ENCODE peak calls at places on chromosomes 16 and 17, in eight cellular contexts. One of them, this sample, is unnamed.

GRCh38 chr16:66135376-66135775 is 231.1 kb upstream of the CDH5 start:
- DNase-seq in activated CD4-positive, alpha-beta T cell treated with anti-CD3 and anti-CD28 coated beads, Interleukin-2, amount 50 U/mL, for 4 hours: no peak
- DNase-seq in left ventricle myocardium superior: peak
- DNase-seq in iPS DF 6.9: no peak
- DNase-seq in left lobe of liver: no peak
- DNase-seq in H9: no peak
- DNase-seq in stimulated activated CD4-positive, alpha-beta T cell treated with anti-CD3 and anti-CD28 coated beads, TNF-alpha, amount 100 ng/mL, for 1 hour: no peak
- DNase-seq in GM23248: no peak
- DNase-seq in this sample: no peak

GRCh38 chr16:49519741-49520140 is 146.1 kb downstream of the C16orf78 start:
- DNase-seq in H9: no peak
- DNase-seq in left ventricle myocardium superior: no peak
- DNase-seq in GM23248: no peak
- DNase-seq in stimulated activated CD4-positive, alpha-beta T cell treated with anti-CD3 and anti-CD28 coated beads, TNF-alpha, amount 100 ng/mL, for 1 hour: no peak
- DNase-seq in activated CD4-positive, alpha-beta T cell treated with anti-CD3 and anti-CD28 coated beads, Interleukin-2, amount 50 U/mL, for 4 hours: no peak
- DNase-seq in iPS DF 6.9: no peak
- DNase-seq in left lobe of liver: no peak
- DNase-seq in this sample: no peak

GRCh38 chr16:63361032-63361624 is 1324.9 kb upstream of the CDH8 start:
- DNase-seq in activated CD4-positive, alpha-beta T cell treated with anti-CD3 and anti-CD28 coated beads, Interleukin-2, amount 50 U/mL, for 4 hours: no peak
- DNase-seq in left ventricle myocardium superior: no peak
- DNase-seq in left lobe of liver: no peak
- DNase-seq in GM23248: peak
- DNase-seq in stimulated activated CD4-positive, alpha-beta T cell treated with anti-CD3 and anti-CD28 coated beads, TNF-alpha, amount 100 ng/mL, for 1 hour: no peak
- DNase-seq in iPS DF 6.9: peak
- DNase-seq in H9: no peak
- DNase-seq in this sample: no peak

GRCh38 chr16:88456356-88457292 is 3.5 kb downstream of the ZFPM1 start:
- DNase-seq in left lobe of liver: no peak
- DNase-seq in GM23248: no peak
- DNase-seq in stimulated activated CD4-positive, alpha-beta T cell treated with anti-CD3 and anti-CD28 coated beads, TNF-alpha, amount 100 ng/mL, for 1 hour: no peak
- DNase-seq in iPS DF 6.9: no peak
- DNase-seq in H9: no peak
- DNase-seq in activated CD4-positive, alpha-beta T cell treated with anti-CD3 and anti-CD28 coated beads, Interleukin-2, amount 50 U/mL, for 4 hours: peak
- DNase-seq in left ventricle myocardium superior: no peak
- DNase-seq in this sample: no peak

GRCh38 chr17:22310717-22311686 is 618.7 kb downstream of the KCNJ18 start:
- DNase-seq in left lobe of liver: no peak
- DNase-seq in iPS DF 6.9: peak
- DNase-seq in activated CD4-positive, alpha-beta T cell treated with anti-CD3 and anti-CD28 coated beads, Interleukin-2, amount 50 U/mL, for 4 hours: no peak
- DNase-seq in GM23248: no peak
- DNase-seq in left ventricle myocardium superior: peak
- DNase-seq in stimulated activated CD4-positive, alpha-beta T cell treated with anti-CD3 and anti-CD28 coated beads, TNF-alpha, amount 100 ng/mL, for 1 hour: no peak
- DNase-seq in H9: no peak
- DNase-seq in this sample: no peak

GRCh38 chr16:89918453-89919347 is at the start of gene MC1R:
- DNase-seq in GM23248: peak
- DNase-seq in iPS DF 6.9: no peak
- DNase-seq in left ventricle myocardium superior: no peak
- DNase-seq in stimulated activated CD4-positive, alpha-beta T cell treated with anti-CD3 and anti-CD28 coated beads, TNF-alpha, amount 100 ng/mL, for 1 hour: no peak
- DNase-seq in left lobe of liver: no peak
- DNase-seq in H9: peak
- DNase-seq in activated CD4-positive, alpha-beta T cell treated with anti-CD3 and anti-CD28 coated beads, Interleukin-2, amount 50 U/mL, for 4 hours: no peak
- DNase-seq in this sample: no peak

GRCh38 chr17:45277216-45277849 is 15.4 kb upstream of the SPATA32 start:
- DNase-seq in activated CD4-positive, alpha-beta T cell treated with anti-CD3 and anti-CD28 coated beads, Interleukin-2, amount 50 U/mL, for 4 hours: peak
- DNase-seq in left lobe of liver: peak
- DNase-seq in H9: peak
- DNase-seq in left ventricle myocardium superior: peak
- DNase-seq in GM23248: peak
- DNase-seq in iPS DF 6.9: peak
- DNase-seq in stimulated activated CD4-positive, alpha-beta T cell treated with anti-CD3 and anti-CD28 coated beads, TNF-alpha, amount 100 ng/mL, for 1 hour: peak
- DNase-seq in this sample: peak

GRCh38 chr16:68468849-68469248 is 20.5 kb upstream of the SMPD3 start:
- DNase-seq in H9: no peak
- DNase-seq in activated CD4-positive, alpha-beta T cell treated with anti-CD3 and anti-CD28 coated beads, Interleukin-2, amount 50 U/mL, for 4 hours: no peak
- DNase-seq in iPS DF 6.9: no peak
- DNase-seq in stimulated activated CD4-positive, alpha-beta T cell treated with anti-CD3 and anti-CD28 coated beads, TNF-alpha, amount 100 ng/mL, for 1 hour: no peak
- DNase-seq in left lobe of liver: no peak
- DNase-seq in left ventricle myocardium superior: no peak
- DNase-seq in GM23248: no peak
- DNase-seq in this sample: no peak

GRCh38 chr16:55373489-55373832 is 49.5 kb downstream of the IRX6 start:
- DNase-seq in stimulated activated CD4-positive, alpha-beta T cell treated with anti-CD3 and anti-CD28 coated beads, TNF-alpha, amount 100 ng/mL, for 1 hour: no peak
- DNase-seq in left ventricle myocardium superior: no peak
- DNase-seq in iPS DF 6.9: no peak
- DNase-seq in H9: no peak
- DNase-seq in left lobe of liver: no peak
- DNase-seq in activated CD4-positive, alpha-beta T cell treated with anti-CD3 and anti-CD28 coated beads, Interleukin-2, amount 50 U/mL, for 4 hours: no peak
- DNase-seq in GM23248: no peak
- DNase-seq in this sample: no peak

GRCh38 chr17:75367312-75367711 is 38.2 kb downstream of the GRB2 start:
- DNase-seq in left ventricle myocardium superior: no peak
- DNase-seq in GM23248: peak
- DNase-seq in activated CD4-positive, alpha-beta T cell treated with anti-CD3 and anti-CD28 coated beads, Interleukin-2, amount 50 U/mL, for 4 hours: no peak
- DNase-seq in H9: no peak
- DNase-seq in iPS DF 6.9: no peak
- DNase-seq in left lobe of liver: no peak
- DNase-seq in stimulated activated CD4-positive, alpha-beta T cell treated with anti-CD3 and anti-CD28 coated beads, TNF-alpha, amount 100 ng/mL, for 1 hour: no peak
- DNase-seq in this sample: no peak

GRCh38 chr17:74332763-74333220 is 6.8 kb downstream of the KIF19 start:
- DNase-seq in stimulated activated CD4-positive, alpha-beta T cell treated with anti-CD3 and anti-CD28 coated beads, TNF-alpha, amount 100 ng/mL, for 1 hour: no peak
- DNase-seq in left lobe of liver: no peak
- DNase-seq in activated CD4-positive, alpha-beta T cell treated with anti-CD3 and anti-CD28 coated beads, Interleukin-2, amount 50 U/mL, for 4 hours: no peak
- DNase-seq in iPS DF 6.9: no peak
- DNase-seq in left ventricle myocardium superior: no peak
- DNase-seq in H9: no peak
- DNase-seq in GM23248: no peak
- DNase-seq in this sample: no peak

GRCh38 chr17:46968224-46968834 is 10.7 kb downstream of the RPRML start:
- DNase-seq in H9: no peak
- DNase-seq in iPS DF 6.9: no peak
- DNase-seq in activated CD4-positive, alpha-beta T cell treated with anti-CD3 and anti-CD28 coated beads, Interleukin-2, amount 50 U/mL, for 4 hours: no peak
- DNase-seq in left ventricle myocardium superior: no peak
- DNase-seq in left lobe of liver: no peak
- DNase-seq in GM23248: peak
- DNase-seq in stimulated activated CD4-positive, alpha-beta T cell treated with anti-CD3 and anti-CD28 coated beads, TNF-alpha, amount 100 ng/mL, for 1 hour: no peak
- DNase-seq in this sample: no peak

GRCh38 chr17:3557768-3558583 is at the start of gene TRPV3:
- DNase-seq in iPS DF 6.9: no peak
- DNase-seq in GM23248: peak
- DNase-seq in H9: peak
- DNase-seq in left ventricle myocardium superior: no peak
- DNase-seq in activated CD4-positive, alpha-beta T cell treated with anti-CD3 and anti-CD28 coated beads, Interleukin-2, amount 50 U/mL, for 4 hours: peak
- DNase-seq in stimulated activated CD4-positive, alpha-beta T cell treated with anti-CD3 and anti-CD28 coated beads, TNF-alpha, amount 100 ng/mL, for 1 hour: peak
- DNase-seq in left lobe of liver: peak
- DNase-seq in this sample: no peak

GRCh38 chr17:31674717-31675349 is 184.2 kb downstream of the COPRS start:
- DNase-seq in activated CD4-positive, alpha-beta T cell treated with anti-CD3 and anti-CD28 coated beads, Interleukin-2, amount 50 U/mL, for 4 hours: no peak
- DNase-seq in left lobe of liver: peak
- DNase-seq in stimulated activated CD4-positive, alpha-beta T cell treated with anti-CD3 and anti-CD28 coated beads, TNF-alpha, amount 100 ng/mL, for 1 hour: no peak
- DNase-seq in H9: no peak
- DNase-seq in left ventricle myocardium superior: no peak
- DNase-seq in GM23248: peak
- DNase-seq in iPS DF 6.9: no peak
- DNase-seq in this sample: no peak

GRCh38 chr16:25235991-25236390 is 19.2 kb downstream of the AQP8 start:
- DNase-seq in activated CD4-positive, alpha-beta T cell treated with anti-CD3 and anti-CD28 coated beads, Interleukin-2, amount 50 U/mL, for 4 hours: no peak
- DNase-seq in H9: no peak
- DNase-seq in left lobe of liver: no peak
- DNase-seq in stimulated activated CD4-positive, alpha-beta T cell treated with anti-CD3 and anti-CD28 coated beads, TNF-alpha, amount 100 ng/mL, for 1 hour: no peak
- DNase-seq in left ventricle myocardium superior: no peak
- DNase-seq in GM23248: peak
- DNase-seq in iPS DF 6.9: no peak
- DNase-seq in this sample: no peak

GRCh38 chr17:48351916-48352332 is 78.1 kb downstream of the SKAP1 start:
- DNase-seq in H9: no peak
- DNase-seq in iPS DF 6.9: no peak
- DNase-seq in left lobe of liver: no peak
- DNase-seq in left ventricle myocardium superior: no peak
- DNase-seq in GM23248: peak
- DNase-seq in stimulated activated CD4-positive, alpha-beta T cell treated with anti-CD3 and anti-CD28 coated beads, TNF-alpha, amount 100 ng/mL, for 1 hour: no peak
- DNase-seq in activated CD4-positive, alpha-beta T cell treated with anti-CD3 and anti-CD28 coated beads, Interleukin-2, amount 50 U/mL, for 4 hours: no peak
- DNase-seq in this sample: no peak

GRCh38 chr17:73278049-73278464 is 16.4 kb upstream of the CPSF4L start:
- DNase-seq in H9: no peak
- DNase-seq in left lobe of liver: no peak
- DNase-seq in activated CD4-positive, alpha-beta T cell treated with anti-CD3 and anti-CD28 coated beads, Interleukin-2, amount 50 U/mL, for 4 hours: no peak
- DNase-seq in GM23248: no peak
- DNase-seq in stimulated activated CD4-positive, alpha-beta T cell treated with anti-CD3 and anti-CD28 coated beads, TNF-alpha, amount 100 ng/mL, for 1 hour: no peak
- DNase-seq in left ventricle myocardium superior: no peak
- DNase-seq in iPS DF 6.9: no peak
- DNase-seq in this sample: no peak

GRCh38 chr17:82882715-82883446 is 43.1 kb upstream of the ZNF750 start:
- DNase-seq in iPS DF 6.9: no peak
- DNase-seq in left lobe of liver: no peak
- DNase-seq in GM23248: no peak
- DNase-seq in stimulated activated CD4-positive, alpha-beta T cell treated with anti-CD3 and anti-CD28 coated beads, TNF-alpha, amount 100 ng/mL, for 1 hour: peak
- DNase-seq in activated CD4-positive, alpha-beta T cell treated with anti-CD3 and anti-CD28 coated beads, Interleukin-2, amount 50 U/mL, for 4 hours: peak
- DNase-seq in left ventricle myocardium superior: no peak
- DNase-seq in H9: no peak
- DNase-seq in this sample: no peak

GRCh38 chr16:83037102-83037501 is 410.3 kb downstream of the CDH13 start:
- DNase-seq in H9: no peak
- DNase-seq in iPS DF 6.9: no peak
- DNase-seq in GM23248: no peak
- DNase-seq in left lobe of liver: no peak
- DNase-seq in activated CD4-positive, alpha-beta T cell treated with anti-CD3 and anti-CD28 coated beads, Interleukin-2, amount 50 U/mL, for 4 hours: no peak
- DNase-seq in left ventricle myocardium superior: no peak
- DNase-seq in stimulated activated CD4-positive, alpha-beta T cell treated with anti-CD3 and anti-CD28 coated beads, TNF-alpha, amount 100 ng/mL, for 1 hour: no peak
- DNase-seq in this sample: no peak

GRCh38 chr17:73343739-73344454 is 32.1 kb upstream of the CDC42EP4 start:
- DNase-seq in H9: no peak
- DNase-seq in activated CD4-positive, alpha-beta T cell treated with anti-CD3 and anti-CD28 coated beads, Interleukin-2, amount 50 U/mL, for 4 hours: no peak
- DNase-seq in left lobe of liver: no peak
- DNase-seq in left ventricle myocardium superior: no peak
- DNase-seq in stimulated activated CD4-positive, alpha-beta T cell treated with anti-CD3 and anti-CD28 coated beads, TNF-alpha, amount 100 ng/mL, for 1 hour: no peak
- DNase-seq in iPS DF 6.9: no peak
- DNase-seq in GM23248: peak
- DNase-seq in this sample: no peak

GRCh38 chr16:82368041-82368440 is 198.0 kb upstream of the MPHOSPH6 start:
- DNase-seq in activated CD4-positive, alpha-beta T cell treated with anti-CD3 and anti-CD28 coated beads, Interleukin-2, amount 50 U/mL, for 4 hours: no peak
- DNase-seq in GM23248: peak
- DNase-seq in left ventricle myocardium superior: peak
- DNase-seq in stimulated activated CD4-positive, alpha-beta T cell treated with anti-CD3 and anti-CD28 coated beads, TNF-alpha, amount 100 ng/mL, for 1 hour: no peak
- DNase-seq in H9: peak
- DNase-seq in iPS DF 6.9: peak
- DNase-seq in left lobe of liver: peak
- DNase-seq in this sample: no peak

GRCh38 chr17:12709063-12709462 is 43.4 kb downstream of the MYOCD start:
- DNase-seq in activated CD4-positive, alpha-beta T cell treated with anti-CD3 and anti-CD28 coated beads, Interleukin-2, amount 50 U/mL, for 4 hours: no peak
- DNase-seq in left lobe of liver: no peak
- DNase-seq in GM23248: peak
- DNase-seq in H9: no peak
- DNase-seq in left ventricle myocardium superior: no peak
- DNase-seq in stimulated activated CD4-positive, alpha-beta T cell treated with anti-CD3 and anti-CD28 coated beads, TNF-alpha, amount 100 ng/mL, for 1 hour: no peak
- DNase-seq in iPS DF 6.9: no peak
- DNase-seq in this sample: no peak

GRCh38 chr17:40559016-40559853 is 6.0 kb downstream of the CCR7 start:
- DNase-seq in stimulated activated CD4-positive, alpha-beta T cell treated with anti-CD3 and anti-CD28 coated beads, TNF-alpha, amount 100 ng/mL, for 1 hour: no peak
- DNase-seq in GM23248: peak
- DNase-seq in left lobe of liver: peak
- DNase-seq in left ventricle myocardium superior: no peak
- DNase-seq in H9: peak
- DNase-seq in iPS DF 6.9: no peak
- DNase-seq in activated CD4-positive, alpha-beta T cell treated with anti-CD3 and anti-CD28 coated beads, Interleukin-2, amount 50 U/mL, for 4 hours: no peak
- DNase-seq in this sample: no peak

GRCh38 chr17:65855245-65855644 is 293.8 kb upstream of the AXIN2 start:
- DNase-seq in iPS DF 6.9: no peak
- DNase-seq in stimulated activated CD4-positive, alpha-beta T cell treated with anti-CD3 and anti-CD28 coated beads, TNF-alpha, amount 100 ng/mL, for 1 hour: no peak
- DNase-seq in H9: no peak
- DNase-seq in GM23248: no peak
- DNase-seq in left lobe of liver: no peak
- DNase-seq in left ventricle myocardium superior: no peak
- DNase-seq in activated CD4-positive, alpha-beta T cell treated with anti-CD3 and anti-CD28 coated beads, Interleukin-2, amount 50 U/mL, for 4 hours: no peak
- DNase-seq in this sample: no peak